ENCODE peak calls at places on chromosomes 3 and 15, in four cellular contexts. C, F, I and U are unnamed samples.

GRCh38 chr15:65361708-65362459 is 15.9 kb downstream of the IGDCC3 start:
- DNase-seq in C (no peak), F (no peak), I (no peak), U (no peak)

GRCh38 chr15:78055923-78056713 is 21.4 kb downstream of the TBC1D2B start:
- DNase-seq in C (no peak), F (no peak), I (no peak), U (peak)

GRCh38 chr3:151395806-151396205 is 11.3 kb upstream of the P2RY12 start:
- DNase-seq in C (no peak), F (no peak), I (no peak), U (no peak)

GRCh38 chr3:22759636-22760310 is 443.4 kb upstream of the UBE2E2 start:
- DNase-seq in C (no peak), F (no peak), I (no peak), U (no peak)

GRCh38 chr3:126197854-126198584 is 17.6 kb upstream of the ALDH1L1 start:
- DNase-seq in C (peak), F (peak), I (peak), U (peak)

GRCh38 chr15:39556461-39556860 is 24.4 kb upstream of the THBS1 start:
- DNase-seq in C (no peak), F (peak), I (no peak), U (no peak)

GRCh38 chr3:37693791-37694194 is 167.9 kb upstream of the CTDSPL start:
- DNase-seq in C (no peak), F (no peak), I (no peak), U (no peak)

GRCh38 chr15:82873000-82873680 is 63.7 kb downstream of the WHAMM start:
- DNase-seq in C (no peak), F (no peak), I (no peak), U (no peak)

GRCh38 chr15:100043069-100043641 is 298.6 kb downstream of the ADAMTS17 start:
- DNase-seq in C (no peak), F (no peak), I (no peak), U (peak)

GRCh38 chr15:42138411-42138810 is 18.0 kb downstream of the PLA2G4F start:
- DNase-seq in C (no peak), F (no peak), I (no peak), U (no peak)

GRCh38 chr3:153881201-153881600 is 240.0 kb upstream of the ARHGEF26 start:
- DNase-seq in C (no peak), F (no peak), I (no peak), U (no peak)

GRCh38 chr3:32391643-32392529 is at the start of gene CMTM7:
- DNase-seq in C (no peak), F (no peak), I (peak), U (peak)

GRCh38 chr15:62989366-62990055 is 53.0 kb upstream of the TPM1 start:
- DNase-seq in C (no peak), F (no peak), I (no peak), U (no peak)

GRCh38 chr15:77409259-77410156 is 10.4 kb downstream of the PEAK1 start:
- DNase-seq in C (peak), F (no peak), I (no peak), U (peak)

GRCh38 chr15:42133892-42134502 is 22.4 kb downstream of the PLA2G4F start:
- DNase-seq in C (peak), F (peak), I (peak), U (peak)

GRCh38 chr3:142636664-142637063 is 40.5 kb downstream of the PLS1 start:
- DNase-seq in C (no peak), F (no peak), I (no peak), U (no peak)

GRCh38 chr15:64071931-64072765 is 21.5 kb downstream of the CIAO2A start:
- DNase-seq in C (no peak), F (no peak), I (no peak), U (no peak)

GRCh38 chr3:185935465-185936263 is 2.1 kb downstream of the TRA2B start:
- DNase-seq in C (no peak), F (no peak), I (no peak), U (peak)

GRCh38 chr3:86948840-86949239 is 42.1 kb downstream of the VGLL3 start:
- DNase-seq in C (no peak), F (no peak), I (no peak), U (no peak)

GRCh38 chr15:85374831-85375230 is 5.6 kb upstream of the AKAP13 start:
- DNase-seq in C (no peak), F (no peak), I (no peak), U (no peak)